ENCODE peak calls at places on chromosomes 5 and 9, in nine cellular contexts. O, N, V, M, Y, G, D, R and X are unnamed samples.

GRCh38 chr5:4189317-4189716 is 593.7 kb downstream of the IRX1 start:
- DNase-seq in V (no peak), D (no peak), Y (no peak), M (no peak), N (no peak), R (no peak), O (no peak), G (no peak), X (no peak)

GRCh38 chr5:72268753-72269410 is 51.2 kb downstream of the MRPS27 start:
- DNase-seq in N (no peak), V (peak), D (no peak), Y (peak), R (peak), G (peak), O (no peak), M (peak), X (peak)

GRCh38 chr5:133240425-133241091 is 188.7 kb downstream of the HSPA4 start:
- DNase-seq in O (peak), V (peak), R (peak), Y (peak), M (peak), D (no peak), N (peak), G (peak), X (peak)

GRCh38 chr5:157761690-157762611 is 18.4 kb downstream of the LSM11 start:
- DNase-seq in O (peak), V (peak), N (peak), Y (peak), G (no peak), D (no peak), M (peak), R (no peak), X (peak)

GRCh38 chr9:100350188-100350587 is 2.6 kb downstream of the TEX10 start:
- DNase-seq in M (no peak), O (no peak), N (no peak), Y (no peak), D (no peak), V (no peak), G (no peak), R (no peak), X (no peak)

GRCh38 chr9:133269537-133270357 is 5.3 kb downstream of the ABO start:
- DNase-seq in V (no peak), D (no peak), G (peak), R (no peak), Y (no peak), O (no peak), M (no peak), N (no peak), X (no peak)

GRCh38 chr9:13717356-13718057 is 438.0 kb upstream of the MPDZ start:
- DNase-seq in G (no peak), R (no peak), D (no peak), M (peak), N (no peak), V (no peak), O (no peak), Y (no peak), X (no peak)

GRCh38 chr5:129664336-129664937 is 83.5 kb upstream of the MINAR2 start:
- DNase-seq in Y (peak), G (peak), M (peak), V (no peak), N (no peak), R (peak), D (peak), O (peak), X (no peak)

GRCh38 chr9:91711755-91712591 is 238.1 kb downstream of the ROR2 start:
- DNase-seq in N (peak), G (peak), M (peak), O (no peak), D (no peak), Y (peak), R (peak), V (no peak), X (peak)

GRCh38 chr5:22514231-22514630 is 338.9 kb downstream of the CDH12 start:
- DNase-seq in O (no peak), D (no peak), G (no peak), M (no peak), Y (peak), R (no peak), V (no peak), N (no peak), X (no peak)

GRCh38 chr5:95715799-95716461 is 15.2 kb upstream of the RHOBTB3 start:
- DNase-seq in M (peak), N (no peak), D (no peak), G (no peak), V (no peak), R (no peak), Y (peak), O (peak), X (no peak)

GRCh38 chr5:54296386-54296785 is 14.0 kb downstream of the ARL15 start:
- DNase-seq in V (no peak), R (no peak), D (no peak), M (no peak), G (no peak), N (no peak), Y (no peak), O (no peak), X (no peak)

GRCh38 chr5:176530983-176531901 is 6.0 kb downstream of the RNF44 start:
- DNase-seq in D (peak), N (no peak), V (no peak), O (no peak), Y (no peak), M (peak), G (peak), R (peak), X (no peak)

GRCh38 chr5:891837-892389 is 688 bp downstream of the BRD9 start:
- DNase-seq in R (no peak), M (peak), D (peak), V (peak), N (peak), Y (peak), G (peak), O (no peak), X (peak)

GRCh38 chr9:3480353-3480655 is 45.5 kb downstream of the RFX3 start:
- DNase-seq in D (no peak), N (no peak), R (no peak), G (no peak), V (no peak), M (peak), O (no peak), Y (no peak), X (no peak)

GRCh38 chr5:68279960-68280359 is 64.4 kb downstream of the PIK3R1 start:
- DNase-seq in O (no peak), M (no peak), G (no peak), R (no peak), Y (no peak), D (no peak), N (no peak), V (no peak), X (no peak)

GRCh38 chr9:16133556-16134227 is 580.8 kb downstream of the CCDC171 start:
- DNase-seq in R (peak), M (peak), G (peak), Y (peak), N (peak), V (peak), O (peak), D (peak), X (peak)

GRCh38 chr5:37774912-37775483 is 64.8 kb downstream of the GDNF start:
- DNase-seq in N (no peak), Y (no peak), V (peak), M (peak), R (peak), D (no peak), G (peak), O (no peak), X (no peak)

GRCh38 chr5:98770911-98771322 is 2.5 kb upstream of the RGMB start:
- DNase-seq in N (no peak), R (no peak), G (no peak), M (peak), Y (peak), V (no peak), D (no peak), O (no peak), X (no peak)

GRCh38 chr5:102759289-102759688 is 4.2 kb downstream of the PAM start:
- DNase-seq in V (no peak), D (no peak), G (no peak), N (no peak), M (no peak), O (no peak), R (no peak), Y (no peak), X (no peak)

GRCh38 chr5:155353231-155353630 is 339.7 kb downstream of the KIF4B start:
- DNase-seq in V (no peak), M (no peak), Y (no peak), R (no peak), G (no peak), O (no peak), D (no peak), N (no peak), X (no peak)

GRCh38 chr5:142922223-142922952 is 152.2 kb downstream of the ARHGAP26 start:
- DNase-seq in Y (peak), O (peak), G (no peak), N (no peak), M (peak), R (no peak), D (no peak), V (no peak), X (peak)